ENCODE peak calls at places on chromosomes 16 and 17, in eight cellular contexts. One of them, this sample, is unnamed.

GRCh38 chr16:54359555-54359954 is 73.0 kb upstream of the IRX3 start:
- DNase-seq in GM23338: no peak
- DNase-seq in CD8-positive, alpha-beta T cell: no peak
- DNase-seq in caudate nucleus: no peak
- DNase-seq in brain microvascular endothelial cell: no peak
- DNase-seq in upper lobe of left lung: no peak
- DNase-seq in thoracic aorta: no peak
- DNase-seq in tibial nerve: no peak
- DNase-seq in this sample: no peak

GRCh38 chr16:58110590-58111330 is 18.4 kb downstream of the CFAP20 start:
- DNase-seq in upper lobe of left lung: no peak
- DNase-seq in brain microvascular endothelial cell: peak
- DNase-seq in caudate nucleus: no peak
- DNase-seq in tibial nerve: no peak
- DNase-seq in CD8-positive, alpha-beta T cell: no peak
- DNase-seq in GM23338: peak
- DNase-seq in thoracic aorta: no peak
- DNase-seq in this sample: no peak

GRCh38 chr17:51372345-51373004 is 112.1 kb downstream of the UTP18 start:
- DNase-seq in brain microvascular endothelial cell: peak
- DNase-seq in thoracic aorta: no peak
- DNase-seq in CD8-positive, alpha-beta T cell: no peak
- DNase-seq in upper lobe of left lung: no peak
- DNase-seq in tibial nerve: no peak
- DNase-seq in caudate nucleus: peak
- DNase-seq in GM23338: peak
- DNase-seq in this sample: peak

GRCh38 chr16:70713781-70714180 is 27.9 kb upstream of the MTSS2 start:
- DNase-seq in tibial nerve: no peak
- DNase-seq in GM23338: no peak
- DNase-seq in upper lobe of left lung: no peak
- DNase-seq in thoracic aorta: no peak
- DNase-seq in brain microvascular endothelial cell: no peak
- DNase-seq in caudate nucleus: no peak
- DNase-seq in CD8-positive, alpha-beta T cell: no peak
- DNase-seq in this sample: no peak

GRCh38 chr16:53080345-53081031 is 25.7 kb downstream of the CHD9 start:
- DNase-seq in CD8-positive, alpha-beta T cell: no peak
- DNase-seq in upper lobe of left lung: no peak
- DNase-seq in tibial nerve: peak
- DNase-seq in caudate nucleus: peak
- DNase-seq in GM23338: no peak
- DNase-seq in brain microvascular endothelial cell: peak
- DNase-seq in thoracic aorta: no peak
- DNase-seq in this sample: no peak

GRCh38 chr16:67672306-67672705 is 5.7 kb downstream of the C16orf86 start:
- DNase-seq in tibial nerve: no peak
- DNase-seq in thoracic aorta: no peak
- DNase-seq in brain microvascular endothelial cell: no peak
- DNase-seq in CD8-positive, alpha-beta T cell: no peak
- DNase-seq in upper lobe of left lung: no peak
- DNase-seq in caudate nucleus: no peak
- DNase-seq in GM23338: peak
- DNase-seq in this sample: no peak

GRCh38 chr17:68807998-68808772 is 147.0 kb downstream of the ABCA8 start:
- DNase-seq in GM23338: no peak
- DNase-seq in tibial nerve: no peak
- DNase-seq in CD8-positive, alpha-beta T cell: no peak
- DNase-seq in upper lobe of left lung: no peak
- DNase-seq in caudate nucleus: no peak
- DNase-seq in brain microvascular endothelial cell: no peak
- DNase-seq in thoracic aorta: no peak
- DNase-seq in this sample: no peak

GRCh38 chr17:57603978-57604377 is 141.1 kb downstream of the CCDC182 start:
- DNase-seq in tibial nerve: no peak
- DNase-seq in thoracic aorta: no peak
- DNase-seq in caudate nucleus: no peak
- DNase-seq in brain microvascular endothelial cell: no peak
- DNase-seq in GM23338: no peak
- DNase-seq in CD8-positive, alpha-beta T cell: peak
- DNase-seq in upper lobe of left lung: no peak
- DNase-seq in this sample: no peak

GRCh38 chr17:58183514-58183913 is 9.0 kb upstream of the EPX start:
- DNase-seq in thoracic aorta: no peak
- DNase-seq in upper lobe of left lung: no peak
- DNase-seq in tibial nerve: no peak
- DNase-seq in CD8-positive, alpha-beta T cell: no peak
- DNase-seq in brain microvascular endothelial cell: no peak
- DNase-seq in GM23338: no peak
- DNase-seq in caudate nucleus: no peak
- DNase-seq in this sample: no peak

GRCh38 chr16:85929259-85929704 is 30.3 kb downstream of the IRF8 start:
- DNase-seq in upper lobe of left lung: no peak
- DNase-seq in caudate nucleus: no peak
- DNase-seq in tibial nerve: no peak
- DNase-seq in thoracic aorta: no peak
- DNase-seq in GM23338: no peak
- DNase-seq in brain microvascular endothelial cell: no peak
- DNase-seq in CD8-positive, alpha-beta T cell: no peak
- DNase-seq in this sample: no peak

GRCh38 chr17:73803867-73804539 is 159.8 kb upstream of the SDK2 start:
- DNase-seq in tibial nerve: no peak
- DNase-seq in GM23338: peak
- DNase-seq in brain microvascular endothelial cell: no peak
- DNase-seq in upper lobe of left lung: no peak
- DNase-seq in caudate nucleus: no peak
- DNase-seq in thoracic aorta: no peak
- DNase-seq in CD8-positive, alpha-beta T cell: no peak
- DNase-seq in this sample: no peak

GRCh38 chr17:50501054-50501453 is 7.2 kb upstream of the MYCBPAP start:
- DNase-seq in brain microvascular endothelial cell: peak
- DNase-seq in thoracic aorta: no peak
- DNase-seq in upper lobe of left lung: no peak
- DNase-seq in CD8-positive, alpha-beta T cell: peak
- DNase-seq in GM23338: peak
- DNase-seq in caudate nucleus: no peak
- DNase-seq in tibial nerve: no peak
- DNase-seq in this sample: no peak

GRCh38 chr17:8294361-8294760 is 839 bp downstream of the SLC25A35 start:
- DNase-seq in GM23338: no peak
- DNase-seq in brain microvascular endothelial cell: no peak
- DNase-seq in tibial nerve: no peak
- DNase-seq in caudate nucleus: no peak
- DNase-seq in CD8-positive, alpha-beta T cell: no peak
- DNase-seq in thoracic aorta: no peak
- DNase-seq in upper lobe of left lung: peak
- DNase-seq in this sample: no peak
- H3K27ac ChIP-seq in GM23338: no peak
- H3K27ac ChIP-seq in brain microvascular endothelial cell: no peak
- H3K27ac ChIP-seq in tibial nerve: no peak
- H3K27ac ChIP-seq in caudate nucleus: peak
- H3K27ac ChIP-seq in CD8-positive, alpha-beta T cell: no peak
- H3K27ac ChIP-seq in thoracic aorta: no peak
- H3K27ac ChIP-seq in upper lobe of left lung: no peak
- H3K27ac ChIP-seq in this sample: peak

GRCh38 chr17:40103742-40104095 is 3.3 kb upstream of the NR1D1 start:
- DNase-seq in CD8-positive, alpha-beta T cell: no peak
- DNase-seq in caudate nucleus: no peak
- DNase-seq in brain microvascular endothelial cell: no peak
- DNase-seq in upper lobe of left lung: no peak
- DNase-seq in thoracic aorta: no peak
- DNase-seq in tibial nerve: no peak
- DNase-seq in GM23338: no peak
- DNase-seq in this sample: no peak
- H3K27ac ChIP-seq in CD8-positive, alpha-beta T cell: no peak
- H3K27ac ChIP-seq in caudate nucleus: peak
- H3K27ac ChIP-seq in brain microvascular endothelial cell: no peak
- H3K27ac ChIP-seq in upper lobe of left lung: peak
- H3K27ac ChIP-seq in thoracic aorta: peak
- H3K27ac ChIP-seq in tibial nerve: peak
- H3K27ac ChIP-seq in GM23338: no peak
- H3K27ac ChIP-seq in this sample: peak

DNA sequence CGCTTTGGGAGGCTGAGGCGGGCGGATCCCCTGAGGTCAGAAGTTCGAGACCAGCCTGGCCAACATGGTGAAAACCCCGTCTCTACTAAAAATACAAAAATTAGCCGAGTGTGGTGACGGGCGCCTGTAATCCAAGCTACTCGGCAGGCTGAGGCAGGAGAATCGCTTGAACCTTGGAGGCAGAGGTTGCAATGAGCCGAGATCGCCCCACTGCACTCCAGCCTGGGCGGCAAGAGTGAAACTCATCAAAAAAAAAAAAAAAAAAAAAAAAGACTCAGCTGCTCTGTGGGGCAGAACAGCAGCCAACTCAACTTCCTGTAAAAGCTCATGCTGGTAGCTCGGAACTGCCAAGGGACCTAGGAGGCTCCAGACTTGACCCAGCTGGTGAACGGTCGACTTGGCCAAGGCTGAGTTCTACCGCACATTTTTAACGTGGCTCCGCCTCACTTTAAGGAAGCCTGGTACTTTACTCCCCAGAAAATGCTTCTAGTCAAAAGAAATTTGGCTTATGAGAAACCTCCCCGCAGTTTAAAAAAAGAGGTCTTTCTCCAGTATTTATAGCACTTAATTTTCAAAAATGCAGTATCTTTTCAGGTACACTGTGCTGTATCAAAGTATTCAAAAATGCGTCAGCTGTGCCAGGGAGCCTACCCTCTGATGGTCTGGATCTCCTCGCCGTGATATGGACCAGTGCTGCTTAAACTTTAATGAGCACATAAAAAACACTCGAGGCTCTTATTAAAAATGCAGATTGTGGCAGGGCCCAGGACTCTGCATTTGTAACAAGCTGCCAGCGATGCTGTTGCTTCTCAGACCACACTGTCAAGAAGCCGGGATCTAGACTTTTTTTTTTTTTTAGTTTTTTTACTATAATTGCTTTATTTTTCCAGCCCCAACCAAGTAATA is 1.2 kb upstream of the SMARCD2 start:
- DNase-seq in CD8-positive, alpha-beta T cell: no peak
- DNase-seq in thoracic aorta: no peak
- DNase-seq in GM23338: no peak
- DNase-seq in upper lobe of left lung: no peak
- DNase-seq in tibial nerve: no peak
- DNase-seq in brain microvascular endothelial cell: peak
- DNase-seq in caudate nucleus: no peak
- DNase-seq in this sample: no peak
- H3K27ac ChIP-seq in CD8-positive, alpha-beta T cell: peak
- H3K27ac ChIP-seq in thoracic aorta: peak
- H3K27ac ChIP-seq in GM23338: peak
- H3K27ac ChIP-seq in upper lobe of left lung: peak
- H3K27ac ChIP-seq in tibial nerve: peak
- H3K27ac ChIP-seq in brain microvascular endothelial cell: peak
- H3K27ac ChIP-seq in caudate nucleus: peak
- H3K27ac ChIP-seq in this sample: peak

GRCh38 chr16:27347930-27348685 is 34.3 kb downstream of the IL4R start:
- DNase-seq in CD8-positive, alpha-beta T cell: no peak
- DNase-seq in GM23338: no peak
- DNase-seq in brain microvascular endothelial cell: no peak
- DNase-seq in upper lobe of left lung: no peak
- DNase-seq in tibial nerve: no peak
- DNase-seq in caudate nucleus: no peak
- DNase-seq in thoracic aorta: no peak
- DNase-seq in this sample: no peak
- H3K27ac ChIP-seq in CD8-positive, alpha-beta T cell: no peak
- H3K27ac ChIP-seq in GM23338: no peak
- H3K27ac ChIP-seq in brain microvascular endothelial cell: no peak
- H3K27ac ChIP-seq in upper lobe of left lung: no peak
- H3K27ac ChIP-seq in tibial nerve: no peak
- H3K27ac ChIP-seq in caudate nucleus: no peak
- H3K27ac ChIP-seq in thoracic aorta: no peak
- H3K27ac ChIP-seq in this sample: no peak

GRCh38 chr17:65514541-65514940 is 46.9 kb downstream of the AXIN2 start:
- DNase-seq in GM23338: no peak
- DNase-seq in thoracic aorta: no peak
- DNase-seq in CD8-positive, alpha-beta T cell: no peak
- DNase-seq in caudate nucleus: no peak
- DNase-seq in tibial nerve: no peak
- DNase-seq in upper lobe of left lung: no peak
- DNase-seq in brain microvascular endothelial cell: no peak
- DNase-seq in this sample: peak
- H3K27ac ChIP-seq in GM23338: no peak
- H3K27ac ChIP-seq in thoracic aorta: no peak
- H3K27ac ChIP-seq in CD8-positive, alpha-beta T cell: no peak
- H3K27ac ChIP-seq in caudate nucleus: no peak
- H3K27ac ChIP-seq in tibial nerve: no peak
- H3K27ac ChIP-seq in upper lobe of left lung: peak
- H3K27ac ChIP-seq in brain microvascular endothelial cell: no peak
- H3K27ac ChIP-seq in this sample: no peak

DNA sequence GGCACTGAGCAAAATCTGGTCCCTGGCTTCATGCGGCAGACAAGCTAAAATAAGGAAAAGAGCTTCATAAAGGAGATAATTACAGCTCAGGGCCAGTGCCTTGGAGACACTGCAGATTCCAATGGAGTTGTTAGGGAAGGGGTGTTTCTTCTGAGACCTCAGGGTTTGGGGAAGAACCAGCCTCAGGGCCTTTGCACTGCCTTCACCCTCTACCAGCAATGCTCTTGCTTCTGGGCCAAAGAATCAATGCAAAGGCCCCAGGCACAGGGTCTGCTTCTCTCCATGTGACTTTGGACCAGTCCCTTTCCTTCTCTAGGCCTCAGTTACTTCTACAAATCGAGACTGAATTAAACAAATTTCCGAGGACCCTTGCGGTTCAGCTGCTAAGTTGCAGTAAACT is 36.2 kb upstream of the GAN start:
- DNase-seq in caudate nucleus: no peak
- DNase-seq in GM23338: no peak
- DNase-seq in brain microvascular endothelial cell: no peak
- DNase-seq in CD8-positive, alpha-beta T cell: no peak
- DNase-seq in upper lobe of left lung: no peak
- DNase-seq in thoracic aorta: no peak
- DNase-seq in tibial nerve: no peak
- DNase-seq in this sample: no peak
- H3K27ac ChIP-seq in caudate nucleus: no peak
- H3K27ac ChIP-seq in GM23338: no peak
- H3K27ac ChIP-seq in brain microvascular endothelial cell: no peak
- H3K27ac ChIP-seq in CD8-positive, alpha-beta T cell: no peak
- H3K27ac ChIP-seq in upper lobe of left lung: no peak
- H3K27ac ChIP-seq in thoracic aorta: no peak
- H3K27ac ChIP-seq in tibial nerve: no peak
- H3K27ac ChIP-seq in this sample: no peak

GRCh38 chr16:89412811-89413210 is 77.5 kb downstream of the ANKRD11 start:
- DNase-seq in tibial nerve: no peak
- DNase-seq in GM23338: peak
- DNase-seq in caudate nucleus: no peak
- DNase-seq in upper lobe of left lung: no peak
- DNase-seq in thoracic aorta: no peak
- DNase-seq in CD8-positive, alpha-beta T cell: no peak
- DNase-seq in brain microvascular endothelial cell: no peak
- DNase-seq in this sample: no peak
- H3K27ac ChIP-seq in tibial nerve: no peak
- H3K27ac ChIP-seq in GM23338: peak
- H3K27ac ChIP-seq in caudate nucleus: no peak
- H3K27ac ChIP-seq in upper lobe of left lung: no peak
- H3K27ac ChIP-seq in thoracic aorta: no peak
- H3K27ac ChIP-seq in CD8-positive, alpha-beta T cell: no peak
- H3K27ac ChIP-seq in brain microvascular endothelial cell: no peak
- H3K27ac ChIP-seq in this sample: no peak

This sample was measured in dorsolateral prefrontal cortex.